ENCODE peak calls at places on chromosomes 6 and 20, in nine cellular contexts. S, D, G, R, O, E, V, B and I are unnamed samples.

GRCh38 chr6:111248789-111249188 is 161.5 kb downstream of the SLC16A10 start:
- DNase-seq in E (no peak), S (no peak), R (no peak), O (no peak), V (no peak), G (no peak), D (no peak), B (no peak), I (no peak)

GRCh38 chr20:25221592-25222460 is 26.1 kb upstream of the PYGB start:
- DNase-seq in B (no peak), E (no peak), V (no peak), D (peak; percentile 74), R (no peak), O (peak; percentile 48), S (no peak), G (no peak), I (no peak)

GRCh38 chr20:20333866-20334265 is 34.0 kb upstream of the INSM1 start:
- DNase-seq in D (no peak), G (no peak), R (no peak), E (no peak), V (no peak), B (no peak), S (no peak), O (no peak), I (no peak)

GRCh38 chr6:117477988-117478852 is 4.3 kb upstream of the DCBLD1 start:
- DNase-seq in V (no peak), G (no peak), O (no peak), B (no peak), R (no peak), E (no peak), S (no peak), D (no peak), I (no peak)

GRCh38 chr6:142542704-142543233 is 241.0 kb downstream of the ADGRG6 start:
- DNase-seq in B (no peak), G (no peak), S (no peak), O (peak; percentile 13), E (peak; percentile 57), D (peak; percentile 40), V (peak; percentile 81), R (no peak), I (no peak)

GRCh38 chr20:36519012-36519719 is 22.2 kb upstream of the MYL9 start:
- DNase-seq in R (no peak), S (no peak), E (no peak), G (no peak), B (no peak), D (no peak), V (no peak), O (no peak), I (no peak)

GRCh38 chr20:9506337-9506821 is 8.0 kb upstream of the LAMP5 start:
- DNase-seq in S (no peak), R (no peak), O (peak; percentile 17), G (no peak), B (no peak), E (no peak), V (no peak), D (no peak), I (no peak)

GRCh38 chr20:25064561-25064960 is 6.6 kb upstream of the ACSS1 start:
- DNase-seq in E (no peak), B (no peak), S (no peak), V (no peak), O (no peak), D (no peak), G (no peak), R (no peak), I (no peak)

DNA sequence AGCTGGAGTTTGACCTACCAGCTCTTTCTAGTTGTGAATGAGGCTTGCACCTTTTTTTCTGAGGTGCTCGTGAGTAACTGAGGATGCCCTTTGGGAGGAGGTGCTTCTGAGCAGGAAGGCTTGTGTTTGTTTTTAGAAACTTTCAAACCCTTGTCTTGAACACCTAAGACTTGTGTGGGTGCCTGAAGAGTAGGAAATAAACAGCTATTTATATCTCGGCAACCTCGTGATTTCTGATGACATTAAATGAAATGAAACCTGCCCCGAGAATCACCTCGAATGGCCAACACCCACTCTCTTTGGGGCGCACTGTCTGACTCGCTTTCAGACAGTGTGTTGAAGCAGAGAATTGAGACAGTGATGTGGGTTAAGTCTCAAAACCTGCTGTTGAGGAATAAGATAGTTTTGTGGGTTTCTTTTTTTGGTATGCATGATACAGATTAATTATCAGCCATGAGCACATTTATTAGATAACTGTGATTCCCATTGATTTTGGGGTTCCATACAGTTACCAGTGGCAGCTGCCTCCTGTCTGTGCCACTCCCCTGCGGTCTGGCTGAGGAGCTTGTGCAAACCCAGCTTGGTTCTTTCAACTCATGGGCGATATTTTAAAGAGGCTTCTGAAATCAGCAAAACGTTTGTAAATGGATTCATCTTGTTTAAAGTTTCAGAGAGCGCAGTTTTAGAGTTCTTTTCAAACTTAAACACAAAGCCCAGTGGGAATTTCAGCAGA is 8.4 kb downstream of the IRF4 start:
- DNase-seq in O (no peak), G (no peak), E (no peak), R (no peak), D (no peak), S (peak; percentile 22), B (no peak), V (no peak), I (no peak)
- H3K4me1 ChIP-seq in O (no peaks in the 10 kb centered on the region), G (no peaks in the 10 kb centered on the region), E (no peaks in the 10 kb centered on the region), R (peaks cover 10% of the 10 kb centered on the region), D (peaks cover 4% of the 10 kb centered on the region), S (peaks cover 40% of the 10 kb centered on the region), B (no peaks in the 10 kb centered on the region), V (peaks cover 14% of the 10 kb centered on the region), I (peaks cover 29% of the 10 kb centered on the region)

GRCh38 chr6:73747293-73747692 is 51.3 kb downstream of the CD109 start:
- DNase-seq in V (no peak), O (no peak), D (no peak), B (no peak), E (no peak), G (no peak), R (no peak), S (no peak), I (no peak)

GRCh38 chr6:73743556-73743955 is 47.6 kb downstream of the CD109 start:
- DNase-seq in S (no peak), V (no peak), D (no peak), R (no peak), B (no peak), G (no peak), O (no peak), E (no peak), I (no peak)

GRCh38 chr6:73742433-73742832 is 46.4 kb downstream of the CD109 start:
- DNase-seq in D (no peak), E (no peak), B (no peak), O (no peak), S (no peak), V (no peak), G (no peak), R (no peak), I (no peak)

DNA sequence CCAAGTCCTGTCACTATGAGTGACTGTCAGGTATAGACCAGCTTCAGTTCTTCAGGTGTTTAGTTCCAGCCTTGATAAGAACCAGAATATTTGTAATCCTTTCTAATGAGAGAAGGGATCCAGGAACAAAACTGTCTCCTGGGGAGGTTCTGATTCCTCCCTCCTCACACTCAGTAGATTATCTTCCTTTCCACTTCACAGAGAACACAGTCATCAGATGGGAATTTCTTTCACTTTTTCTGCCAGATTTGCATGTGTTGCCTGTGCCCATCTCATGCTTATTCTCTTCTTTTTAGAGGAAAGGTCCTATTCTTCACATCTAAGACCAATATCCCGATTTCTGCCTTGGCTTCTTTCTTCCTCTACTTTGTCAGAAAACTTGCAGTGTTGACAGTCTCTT is 50.8 kb downstream of the CD109 start:
- DNase-seq in D (no peak), S (no peak), V (no peak), E (no peak), R (no peak), B (no peak), G (no peak), O (no peak), I (no peak)
- H3K27ac ChIP-seq in D (no peak overlapping the region), S (no peak overlapping the region), V (no peak overlapping the region), E (no peak overlapping the region), R (no peak overlapping the region), B (no peak overlapping the region), G (no peak overlapping the region), O (no peak overlapping the region), I (no peak overlapping the region)

GRCh38 chr6:7139835-7140470 is 32.2 kb downstream of the RREB1 start:
- DNase-seq in O (no peak), G (no peak), S (no peak), V (no peak), R (no peak), D (no peak), E (no peak), B (no peak), I (no peak)

GRCh38 chr6:7143161-7143974 is 35.6 kb downstream of the RREB1 start:
- DNase-seq in B (no peak), S (no peak), G (no peak), R (no peak), O (no peak), V (no peak), D (no peak), E (no peak), I (no peak)

GRCh38 chr6:7144810-7145209 is 37.0 kb downstream of the RREB1 start:
- DNase-seq in R (no peak), V (no peak), E (no peak), G (no peak), O (no peak), S (no peak), D (no peak), B (no peak), I (no peak)

GRCh38 chr6:7140631-7141366 is 33.0 kb downstream of the RREB1 start:
- DNase-seq in R (peak; percentile 70), E (peak; percentile 83), O (peak; percentile 92), S (peak; percentile 75), V (peak; percentile 68), G (peak; percentile 95), D (peak; percentile 84), B (peak; percentile 80), I (peak; percentile 80)

DNA sequence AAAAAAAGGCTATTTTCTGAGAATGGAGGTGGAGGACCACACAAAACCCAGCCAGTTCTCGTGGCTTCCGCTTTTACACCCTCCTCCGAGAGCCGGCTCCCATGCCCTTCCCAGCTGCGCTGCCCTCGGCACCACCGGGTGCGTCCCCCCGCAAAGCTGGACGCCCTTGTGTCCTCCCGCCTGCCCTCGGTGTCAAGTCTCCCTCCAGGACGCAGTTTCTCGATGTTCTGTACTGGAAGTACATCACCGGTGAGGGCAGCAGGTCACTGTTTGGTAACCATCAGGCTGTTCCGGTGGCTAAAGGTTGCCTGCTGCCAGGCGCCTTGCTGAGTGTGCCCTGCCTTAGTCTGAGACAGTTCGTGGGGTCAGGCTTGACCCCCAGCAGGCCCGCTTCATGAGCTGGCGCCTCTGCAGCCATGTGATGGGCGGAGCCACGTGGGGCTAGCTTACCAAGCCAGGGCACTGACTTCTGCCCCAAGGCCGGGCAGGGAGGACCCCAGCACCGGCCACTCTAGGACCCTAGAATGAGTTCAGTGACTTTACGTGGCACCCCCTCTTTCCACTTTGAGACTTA is 34.6 kb downstream of the RREB1 start:
- DNase-seq in R (no peak), B (no peak), E (no peak), S (no peak), G (no peak), D (no peak), V (no peak), O (no peak), I (no peak)
- H3K4me1 ChIP-seq in R (peaks cover 34% of the 10 kb centered on the region), B (peaks cover 53% of the 10 kb centered on the region), E (no peaks in the 10 kb centered on the region), S (peaks cover 81% of the 10 kb centered on the region), G (peaks cover 2% of the 10 kb centered on the region), D (peaks cover 54% of the 10 kb centered on the region), V (peaks cover 67% of the 10 kb centered on the region), O (peaks cover 93% of the 10 kb centered on the region), I (peaks cover 27% of the 10 kb centered on the region)

DNA sequence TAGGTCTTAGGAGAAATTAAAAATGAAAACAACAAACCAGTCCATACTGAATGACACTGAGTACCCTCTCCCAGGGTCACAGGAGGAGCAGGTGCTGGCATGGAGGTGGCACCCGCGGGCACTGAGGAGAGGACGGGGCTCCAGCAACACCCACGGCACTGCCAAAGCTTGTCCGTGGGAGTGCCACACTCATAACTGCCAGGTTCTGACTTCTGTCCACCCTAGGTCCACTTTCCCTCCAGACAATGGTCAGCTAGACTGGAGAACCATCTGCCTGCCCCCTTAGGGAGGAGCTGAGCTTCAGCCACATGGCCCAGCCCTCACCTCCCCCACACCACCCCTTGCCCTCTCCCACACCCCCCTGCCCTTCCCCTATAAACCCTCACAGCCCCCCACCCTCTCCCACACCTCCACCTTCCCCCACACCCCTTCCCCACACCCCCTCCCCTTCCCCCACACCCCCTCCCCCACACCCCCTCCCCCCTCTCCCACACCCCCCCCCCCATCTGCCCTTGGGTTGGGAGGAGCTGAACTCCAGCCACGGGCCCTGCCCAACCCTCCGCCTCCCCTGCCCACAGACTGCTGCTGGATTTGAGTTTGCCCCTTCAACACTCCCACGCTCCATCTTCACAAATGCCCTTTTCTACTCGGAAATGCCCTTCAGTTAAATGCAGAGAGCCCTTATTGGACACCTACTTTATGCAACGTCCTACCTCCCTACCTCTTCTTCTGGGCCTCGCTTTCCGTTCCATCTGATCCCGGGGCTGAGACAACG is 129.6 kb downstream of the TAF4 start:
- DNase-seq in O (no peak), D (no peak), V (no peak), G (no peak), E (no peak), S (no peak), B (no peak), R (no peak), I (no peak)
- H3K27ac ChIP-seq in O (no peak overlapping the region), D (no peak overlapping the region), V (no peak overlapping the region), G (no peak overlapping the region), E (no peak overlapping the region), S (no peak overlapping the region), B (no peak overlapping the region), R (no peak overlapping the region), I (no peak overlapping the region)